ENCODE peak calls at places on chromosome 17, in six cellular contexts. I is K562, F is A549, R is HCT116, T is endothelial cell of umbilical vein, J is HepG2. S is an unnamed sample.

GRCh38 chr17:49935526-49936210 is 33.3 kb upstream of the DLX4 start:
- DNase-seq in I (no peak), F (no peak), R (no peak), T (no peak), J (no peak), S (no peak)

GRCh38 chr17:60971515-60972369 is 294.1 kb downstream of the BCAS3 start:
- DNase-seq in I (peak; percentile 48), F (peak; percentile 37), R (peak; percentile 51), T (peak; percentile 56), J (peak; percentile 56), S (peak; percentile 58)

GRCh38 chr17:9522074-9522473 is 53.5 kb downstream of the STX8 start:
- DNase-seq in I (peak; percentile 52), F (peak; percentile 31), R (no peak), T (peak; percentile 52), J (peak; percentile 44), S (peak; percentile 42)

GRCh38 chr17:77666480-77666879 is 292.0 kb upstream of the TNRC6C start:
- DNase-seq in I (no peak), F (no peak), R (no peak), T (no peak), J (no peak), S (peak; percentile 56)

GRCh38 chr17:10614536-10615155 is 42.5 kb downstream of the MYH3 start:
- DNase-seq in I (peak; percentile 53), F (peak; percentile 77), R (peak; percentile 42), T (peak; percentile 45), J (peak; percentile 45), S (peak; percentile 72)

GRCh38 chr17:72719582-72720493 is 372.6 kb downstream of the SLC39A11 start:
- DNase-seq in I (no peak), F (no peak), R (no peak), T (no peak), J (no peak), S (peak; percentile 87)

GRCh38 chr17:77829871-77830799 is 128.4 kb upstream of the TNRC6C start:
- DNase-seq in I (peak; percentile 67), F (no peak), R (no peak), T (peak; percentile 77), J (no peak), S (peak; percentile 15)

GRCh38 chr17:74798239-74798707 is 22.1 kb upstream of the NAT9 start:
- DNase-seq in I (no peak), F (no peak), R (no peak), T (peak; percentile 83), J (no peak), S (no peak)

GRCh38 chr17:5023588-5024147 is 11.6 kb downstream of the SLC52A1 start:
- DNase-seq in I (no peak), F (no peak), R (no peak), T (no peak), J (no peak), S (no peak)

GRCh38 chr17:14790518-14790917 is 474.6 kb downstream of the PMP22 start:
- DNase-seq in I (no peak), F (no peak), R (no peak), T (no peak), J (no peak), S (peak; percentile 81)

GRCh38 chr17:80294653-80295052 is 34.0 kb downstream of the RNF213 start:
- DNase-seq in I (no peak), F (no peak), R (no peak), T (no peak), J (no peak), S (no peak)

GRCh38 chr17:80295559-80295958 is 34.9 kb downstream of the RNF213 start:
- DNase-seq in I (no peak), F (no peak), R (no peak), T (no peak), J (no peak), S (no peak)

GRCh38 chr17:80292557-80292956 is 31.9 kb downstream of the RNF213 start:
- DNase-seq in I (no peak), F (no peak), R (no peak), T (no peak), J (no peak), S (no peak)

GRCh38 chr17:80295146-80295545 is 34.5 kb downstream of the RNF213 start:
- DNase-seq in I (no peak), F (no peak), R (no peak), T (no peak), J (no peak), S (no peak)

DNA sequence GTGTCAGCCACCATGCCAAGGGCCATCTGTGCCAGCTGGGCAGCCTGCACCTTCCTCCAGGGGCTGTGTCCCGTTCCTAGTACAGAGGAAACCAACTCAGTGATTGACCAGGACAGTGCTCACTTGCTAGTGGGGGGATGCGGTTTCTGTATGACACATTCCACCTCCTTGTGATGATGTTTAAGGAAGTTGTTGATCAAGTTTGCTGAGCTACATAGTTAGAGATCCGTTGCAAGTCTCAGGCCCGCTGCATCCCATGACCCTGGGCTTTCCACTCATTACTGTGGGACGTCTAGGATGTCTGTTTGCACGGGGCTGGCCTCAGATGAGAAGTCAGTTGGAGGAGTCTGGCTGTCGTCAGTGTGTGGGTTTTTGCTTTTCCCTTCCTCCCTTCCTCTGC is 33.6 kb downstream of the RNF213 start:
- DNase-seq in I (no peak), F (no peak), R (no peak), T (no peak), J (no peak), S (no peak)
- TF ChIP-seq MAX in I (no peak), F (no peak), R (no peak), T (no peak), J (no peak), S (no peak)

GRCh38 chr17:27496005-27496404 is 39.8 kb downstream of the KSR1 start:
- DNase-seq in I (no peak), F (no peak), R (no peak), T (no peak), J (no peak), S (no peak)

GRCh38 chr17:27492470-27492869 is 36.2 kb downstream of the KSR1 start:
- DNase-seq in I (no peak), F (no peak), R (no peak), T (no peak), J (no peak), S (no peak)

GRCh38 chr17:27493088-27493487 is 36.8 kb downstream of the KSR1 start:
- DNase-seq in I (no peak), F (no peak), R (no peak), T (peak; percentile 18), J (no peak), S (no peak)

GRCh38 chr17:27495460-27495859 is 39.2 kb downstream of the KSR1 start:
- DNase-seq in I (no peak), F (no peak), R (no peak), T (no peak), J (no peak), S (no peak)

GRCh38 chr17:27494192-27495091 is 38.2 kb downstream of the KSR1 start:
- DNase-seq in I (no peak), F (peak; percentile 71), R (peak; percentile 51), T (peak; percentile 30), J (peak; percentile 84), S (no peak)
- H3K4me3 ChIP-seq in I (no peak overlapping the region), F (peak overlapping the region; percentile 24), R (peak overlapping the region; percentile 36), T (no peak overlapping the region), J (peak overlapping the region; percentile 70), S (no peak overlapping the region)

DNA sequence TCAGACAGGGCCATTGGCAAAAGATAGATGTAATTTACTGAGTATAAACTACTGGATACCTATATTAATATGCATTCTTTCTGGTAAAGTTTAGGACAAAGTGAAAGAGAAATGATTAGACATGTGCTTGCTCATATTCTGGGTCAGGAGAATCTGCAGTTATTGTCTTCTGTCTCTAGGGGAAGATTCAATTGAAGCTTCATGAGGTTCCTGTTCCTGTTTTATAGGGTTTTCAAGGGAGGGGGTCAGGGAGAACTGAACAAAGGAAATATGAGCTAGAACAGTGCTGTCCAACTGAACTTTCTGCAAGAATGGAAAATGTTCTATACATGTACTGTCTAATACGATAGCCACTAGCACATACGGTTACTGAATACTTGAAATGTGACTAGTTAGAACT is 59.3 kb upstream of the CORO6 start:
- DNase-seq in I (peak; percentile 47), F (no peak), R (no peak), T (peak; percentile 41), J (no peak), S (peak; percentile 91)
- TF ChIP-seq CTCF in I (peak; percentile 43), F (no peak), R (peak; percentile 13), T (no peak), J (no peak), S (peak; percentile 13)

GRCh38 chr17:81428521-81428920 is 33.3 kb downstream of the BAHCC1 start:
- DNase-seq in I (no peak), F (no peak), R (no peak), T (no peak), J (no peak), S (peak; percentile 97)

GRCh38 chr17:81428121-81428515 is 32.9 kb downstream of the BAHCC1 start:
- DNase-seq in I (no peak), F (no peak), R (no peak), T (no peak), J (no peak), S (peak; percentile 98)

GRCh38 chr17:81429813-81430510 is 34.7 kb downstream of the BAHCC1 start:
- DNase-seq in I (no peak), F (no peak), R (no peak), T (no peak), J (no peak), S (peak; percentile 83)

GRCh38 chr17:81428945-81429344 is 33.7 kb downstream of the BAHCC1 start:
- DNase-seq in I (no peak), F (no peak), R (no peak), T (no peak), J (no peak), S (peak; percentile 80)

DNA sequence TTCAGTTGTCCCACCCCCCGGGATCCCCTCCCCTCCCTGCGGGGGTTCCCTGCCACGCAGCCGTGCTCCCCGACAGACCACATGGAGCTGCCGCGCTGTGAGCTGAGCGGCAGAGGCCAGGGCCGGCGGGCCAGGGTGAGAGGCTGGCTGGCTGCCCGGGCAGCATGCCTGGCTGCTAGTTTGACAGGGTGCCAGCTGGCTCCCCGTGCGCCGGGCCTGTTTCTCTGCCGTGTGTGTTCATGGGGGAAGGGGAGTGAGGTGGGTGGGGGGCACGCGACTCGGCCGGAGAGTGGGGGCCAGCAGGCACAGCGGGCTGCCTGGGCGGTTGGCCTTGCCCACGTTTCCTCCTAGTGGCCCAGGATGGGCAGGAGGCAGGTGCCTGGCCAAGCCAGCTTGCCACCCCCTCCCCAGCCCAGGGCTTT is 34.1 kb downstream of the BAHCC1 start:
- DNase-seq in I (no peak), F (peak; percentile 64), R (no peak), T (peak; percentile 74), J (no peak), S (no peak)
- TF ChIP-seq MAX in I (no peak), F (peak; percentile 98), R (peak; percentile 92), T (no peak), J (no peak), S (no peak)

DNA sequence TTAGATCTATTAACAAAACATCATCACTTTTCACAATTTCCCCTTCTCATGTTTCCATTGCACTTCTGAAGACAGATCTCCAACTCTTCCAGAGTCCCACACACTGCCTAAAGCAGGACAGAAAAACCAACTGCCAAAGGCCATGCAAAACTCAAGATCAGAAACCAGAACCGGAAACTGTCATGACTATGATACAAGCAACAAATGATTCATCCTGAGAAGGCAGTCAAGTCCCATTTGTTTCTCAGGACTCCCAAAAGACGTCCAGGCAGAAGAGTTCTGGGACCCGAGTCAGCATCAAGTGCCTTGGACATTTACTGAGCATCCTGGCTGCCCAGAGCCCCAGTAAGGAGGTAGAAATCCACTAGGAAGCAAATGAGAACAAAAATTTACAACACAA is 38.8 kb downstream of the ERN1 start:
- DNase-seq in I (no peak), F (no peak), R (no peak), T (no peak), J (no peak), S (peak; percentile 18)
- H3K4me3 ChIP-seq in I (no peak overlapping the region), F (no peak overlapping the region), R (no peak overlapping the region), T (no peak overlapping the region), J (no peak overlapping the region), S (no peak overlapping the region)